ENCODE peak calls at places on chromosomes 5 and 9, in four cellular contexts. R is T-helper 2 cell; D is sigmoid colon; W is activated CD8-positive, alpha-beta T cell treated with anti-CD3 and anti-CD28 coated beads, Interleukin-2, amount 10 ng/mL, durations not matched to agents 7 days and 5 days. O is an unnamed sample.

GRCh38 chr5:134845335-134845851 is 375 bp upstream of the C5orf24 start:
- DNase-seq in R (no peak), D (no peak), W (no peak), O (no peak)

GRCh38 chr5:136021016-136021405 is 7.8 kb upstream of the TGFBI start:
- DNase-seq in R (no peak), W (no peak), D (peak; percentile 37), O (no peak)

GRCh38 chr9:94952553-94953373 is 226.3 kb downstream of the AOPEP start:
- DNase-seq in W (peak; percentile 41), D (no peak), R (no peak), O (no peak)

GRCh38 chr5:141565826-141566575 is 52.8 kb downstream of the DIAPH1 start:
- DNase-seq in D (no peak), W (no peak), R (no peak), O (no peak)

GRCh38 chr9:105842023-105842644 is 147.8 kb downstream of the TMEM38B start:
- DNase-seq in R (no peak), W (peak; percentile 57), D (no peak), O (no peak)

GRCh38 chr5:65927497-65928340 is 1.3 kb downstream of the ERBIN start:
- DNase-seq in W (peak; percentile 49), R (no peak), D (no peak), O (no peak)

GRCh38 chr5:35183243-35183955 is 46.9 kb downstream of the PRLR start:
- DNase-seq in W (peak; percentile 33), R (no peak), D (no peak), O (no peak)

GRCh38 chr5:131641494-131641893 is 6.5 kb upstream of the RAPGEF6 start:
- DNase-seq in D (no peak), R (no peak), W (no peak), O (no peak)

GRCh38 chr5:156883316-156883875 is 33.3 kb downstream of the PPP1R2B start:
- DNase-seq in R (no peak), D (no peak), W (no peak), O (no peak)

GRCh38 chr9:106590759-106591505 is 272.0 kb upstream of the ZNF462 start:
- DNase-seq in W (no peak), D (no peak), R (no peak), O (no peak)

O was measured in effector CD4-positive, alpha-beta T cell.